ENCODE peak calls at places on chromosomes 13 and 19, in nine cellular contexts. Z, B, E, I, P, T, C, M and G are unnamed samples.

GRCh38 chr13:75318138-75318833 is 163.7 kb downstream of the TBC1D4 start:
- DNase-seq in Z (no peak), B (no peak), E (no peak), I (no peak), P (no peak), T (no peak), C (no peak), M (no peak), G (no peak)

GRCh38 chr19:15332311-15332996 is at the start of gene BRD4:
- DNase-seq in Z (peak; percentile 47), B (peak; percentile 81), E (peak; percentile 81), I (peak; percentile 71), P (peak; percentile 67), T (peak; percentile 38), C (peak; percentile 86), M (no peak), G (no peak)

GRCh38 chr13:31998131-31998530 is 33.4 kb upstream of the FRY start:
- DNase-seq in Z (no peak), B (peak; percentile 16), E (no peak), I (no peak), P (no peak), T (no peak), C (no peak), M (no peak), G (no peak)

GRCh38 chr13:43227721-43228120 is 204.3 kb downstream of the DNAJC15 start:
- DNase-seq in Z (no peak), B (no peak), E (no peak), I (no peak), P (no peak), T (no peak), C (no peak), M (no peak), G (no peak)

GRCh38 chr13:25902946-25903345 is 148.9 kb downstream of the SHISA2 start:
- DNase-seq in Z (no peak), B (no peak), E (no peak), I (no peak), P (no peak), T (no peak), C (no peak), M (no peak), G (no peak)

GRCh38 chr13:51912091-51912490 is 50.3 kb downstream of the CCDC70 start:
- DNase-seq in Z (no peak), B (no peak), E (no peak), I (peak; percentile 16), P (peak; percentile 38), T (no peak), C (no peak), M (no peak), G (no peak)

GRCh38 chr13:26425439-26426358 is 131.8 kb upstream of the WASF3 start:
- DNase-seq in Z (no peak), B (no peak), E (no peak), I (no peak), P (peak; percentile 68), T (no peak), C (no peak), M (no peak), G (no peak)

GRCh38 chr19:40084948-40085347 is 5.8 kb downstream of the ZNF780A start:
- DNase-seq in Z (no peak), B (peak; percentile 45), E (no peak), I (no peak), P (no peak), T (no peak), C (no peak), M (no peak), G (no peak)

GRCh38 chr13:43085545-43085944 is 62.2 kb downstream of the DNAJC15 start:
- DNase-seq in Z (no peak), B (peak; percentile 43), E (no peak), I (no peak), P (no peak), T (no peak), C (no peak), M (peak; percentile 16), G (no peak)

DNA sequence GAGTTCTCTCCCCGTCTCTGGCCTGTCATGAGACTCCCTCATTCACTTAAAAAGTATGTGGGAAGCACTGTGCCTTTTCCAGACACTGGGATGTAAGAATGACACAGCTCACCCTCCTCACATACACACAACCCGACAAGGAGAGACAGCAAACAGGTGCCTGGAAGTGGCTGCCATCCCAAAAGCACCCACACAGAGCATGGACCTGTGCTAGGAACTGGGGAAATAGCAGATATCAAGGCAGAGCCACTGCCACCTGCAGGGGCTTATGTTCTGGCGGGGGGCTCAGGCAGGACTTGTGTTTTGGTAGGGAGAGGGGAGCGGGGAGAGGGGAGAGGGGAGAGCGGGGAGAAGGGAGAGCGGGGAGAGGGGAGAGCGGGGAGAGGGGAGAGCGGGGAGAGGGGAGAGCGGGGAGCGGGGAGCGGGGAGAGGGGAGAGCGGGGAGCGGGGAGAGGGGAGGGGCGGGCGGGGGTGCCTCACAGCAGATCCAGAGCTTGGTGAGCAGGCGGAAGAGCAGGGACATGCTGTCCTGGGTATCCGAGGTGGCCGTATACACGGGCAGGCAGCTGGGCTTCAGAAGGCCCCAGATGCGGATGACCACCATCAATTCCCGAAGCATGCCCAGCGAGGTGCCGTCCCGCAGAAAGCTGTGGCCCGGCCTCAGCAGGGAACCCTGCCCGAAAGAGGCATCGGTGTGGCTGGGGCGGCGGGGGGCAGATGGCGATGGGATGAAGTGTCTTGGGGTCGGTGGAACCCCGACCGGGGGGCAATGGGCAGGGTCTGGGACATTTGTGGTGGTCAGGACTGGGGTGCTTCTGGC is 12.2 kb downstream of the CFD start:
- DNase-seq in Z (no peak), B (peak; percentile 89), E (no peak), I (no peak), P (no peak), T (no peak), C (peak; percentile 62), M (no peak), G (no peak)
- H3K36me3 ChIP-seq in Z (no peaks in the 10 kb centered on the region), B (no peaks in the 10 kb centered on the region), E (peaks cover 71% of the 10 kb centered on the region), I (peaks cover 8% of the 10 kb centered on the region), P (peaks cover 82% of the 10 kb centered on the region), T (no peaks in the 10 kb centered on the region), C (no peaks in the 10 kb centered on the region), M (peaks cover 5% of the 10 kb centered on the region), G (peaks cover 37% of the 10 kb centered on the region)

GRCh38 chr19:53183146-53183545 is 10.0 kb downstream of the ZNF665 start:
- DNase-seq in Z (no peak), B (no peak), E (no peak), I (no peak), P (no peak), T (no peak), C (no peak), M (no peak), G (no peak)

GRCh38 chr19:53172892-53173291 is 14.0 kb upstream of the ZNF347 start:
- DNase-seq in Z (no peak), B (no peak), E (no peak), I (no peak), P (no peak), T (no peak), C (no peak), M (no peak), G (no peak)

GRCh38 chr19:53182202-53182601 is 11.0 kb downstream of the ZNF665 start:
- DNase-seq in Z (no peak), B (no peak), E (no peak), I (no peak), P (no peak), T (no peak), C (no peak), M (no peak), G (no peak)

DNA sequence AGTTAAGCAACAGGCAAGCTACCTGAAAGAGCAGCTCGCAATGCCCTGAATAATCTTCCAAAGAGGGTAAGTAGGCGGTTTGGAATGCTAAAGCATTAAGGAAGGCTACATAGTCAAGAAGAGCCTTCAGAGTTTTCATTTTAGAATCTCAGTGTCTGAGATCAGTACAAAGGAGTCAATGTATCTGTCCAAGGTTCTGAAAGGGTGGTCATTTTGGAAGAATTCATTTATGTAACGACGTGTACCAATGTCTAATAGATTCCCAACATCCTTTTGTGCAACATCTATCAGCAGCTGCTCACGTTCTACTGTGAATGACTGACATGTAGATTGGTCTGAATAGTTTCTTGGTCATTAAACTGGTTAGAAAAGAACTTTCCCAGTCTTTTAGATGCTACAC is 15.2 kb downstream of the ZNF665 start:
- DNase-seq in Z (no peak), B (peak; percentile 22), E (no peak), I (no peak), P (no peak), T (no peak), C (no peak), M (no peak), G (no peak)
- H3K4me1 ChIP-seq in Z (peaks cover under 1% of the 10 kb centered on the region), B (no peaks in the 10 kb centered on the region), E (no peaks in the 10 kb centered on the region), I (no peaks in the 10 kb centered on the region), P (no peaks in the 10 kb centered on the region), T (no peaks in the 10 kb centered on the region), C (no peaks in the 10 kb centered on the region), M (no peaks in the 10 kb centered on the region), G (no peaks in the 10 kb centered on the region)

DNA sequence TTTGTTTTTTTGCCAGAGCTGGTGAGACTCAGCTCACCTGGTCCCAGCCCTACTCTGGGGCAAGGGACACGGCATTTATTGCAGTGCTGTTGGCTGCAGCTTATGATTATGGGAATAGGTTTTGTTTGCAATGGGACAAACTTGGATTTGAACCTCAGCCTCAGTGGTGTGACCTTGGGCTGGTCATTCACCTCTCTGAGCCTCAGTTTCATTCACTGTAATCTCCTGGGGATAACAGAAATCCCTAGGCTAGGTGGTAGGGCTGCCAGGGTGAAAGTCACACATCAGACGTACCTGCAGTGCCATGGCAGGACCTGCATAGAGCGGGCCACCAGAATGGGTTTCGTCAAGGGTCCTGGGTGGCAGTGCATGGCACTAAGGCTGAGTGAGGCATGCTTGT is 73.7 kb upstream of the MEDAG start:
- DNase-seq in Z (no peak), B (no peak), E (no peak), I (no peak), P (no peak), T (no peak), C (no peak), M (no peak), G (no peak)
- H3K27ac ChIP-seq in Z (no peak overlapping the region), B (no peak overlapping the region), E (no peak overlapping the region), I (peak overlapping the region; percentile 71), P (no peak overlapping the region), T (no peak overlapping the region), C (no peak overlapping the region), M (peak overlapping the region; percentile 24), G (no peak overlapping the region)

GRCh38 chr19:55232986-55233385 is 4.4 kb upstream of the TMEM86B start:
- DNase-seq in Z (no peak), B (no peak), E (no peak), I (no peak), P (no peak), T (no peak), C (no peak), M (no peak), G (no peak)
- H3K36me3 ChIP-seq in Z (peaks cover 43% of the 10 kb centered on the region), B (peaks cover 8% of the 10 kb centered on the region), E (peaks cover 93% of the 10 kb centered on the region), I (peaks cover 4% of the 10 kb centered on the region), P (peaks cover 98% of the 10 kb centered on the region), T (no peaks in the 10 kb centered on the region), C (peaks cover 12% of the 10 kb centered on the region), M (peaks cover 22% of the 10 kb centered on the region), G (peaks cover 50% of the 10 kb centered on the region)